ENCODE peak calls at places on chromosomes 4 and X, in four cellular contexts. E, K, Y and O are unnamed samples.

GRCh38 chr4:122914292-122914904 is 8.0 kb downstream of the NUDT6 start:
- DNase-seq in E (peak; percentile 46), K (no peak), Y (peak; percentile 23), O (no peak)

GRCh38 chrX:70332600-70332999 is 42.7 kb downstream of the KIF4A start:
- DNase-seq in E (no peak), K (no peak), Y (no peak), O (no peak)

GRCh38 chr4:106284227-106284626 is 31.8 kb downstream of the TBCK start:
- DNase-seq in E (no peak), K (no peak), Y (no peak), O (no peak)

GRCh38 chrX:68843992-68844391 is 15.2 kb downstream of the EFNB1 start:
- DNase-seq in E (no peak), K (no peak), Y (no peak), O (no peak)

GRCh38 chr4:7323872-7324650 is 110.7 kb downstream of the PSAPL1 start:
- DNase-seq in E (no peak), K (no peak), Y (no peak), O (no peak)

GRCh38 chr4:137651128-137651527 is 118.8 kb upstream of the PCDH18 start:
- DNase-seq in E (peak; percentile 78), K (no peak), Y (no peak), O (no peak)

GRCh38 chrX:122441451-122441850 is 742.6 kb upstream of the GRIA3 start:
- DNase-seq in E (no peak), K (no peak), Y (no peak), O (no peak)

GRCh38 chr4:138090145-138090917 is 151.8 kb downstream of the SLC7A11 start:
- DNase-seq in E (peak; percentile 78), K (no peak), Y (peak; percentile 77), O (no peak)

GRCh38 chr4:121139533-121140222 is 24.4 kb downstream of the TNIP3 start:
- DNase-seq in E (peak; percentile 91), K (no peak), Y (peak; percentile 33), O (no peak)

GRCh38 chr4:147453561-147454141 is 27.2 kb upstream of the EDNRA start:
- DNase-seq in E (peak; percentile 28), K (no peak), Y (no peak), O (no peak)

GRCh38 chr4:107721436-107722090 is 1.5 kb upstream of the PAPSS1 start:
- DNase-seq in E (no peak), K (peak; percentile 32), Y (peak; percentile 37), O (no peak)

GRCh38 chr4:149980941-149981340 is 97.3 kb upstream of the DCLK2 start:
- DNase-seq in E (peak; percentile 51), K (no peak), Y (peak; percentile 16), O (peak; percentile 57)

GRCh38 chr4:142925161-142925560 is 79.1 kb upstream of the INPP4B start:
- DNase-seq in E (no peak), K (no peak), Y (no peak), O (no peak)

GRCh38 chr4:24137596-24137962 is 247.7 kb upstream of the PPARGC1A start:
- DNase-seq in E (no peak), K (no peak), Y (no peak), O (no peak)

GRCh38 chr4:143085224-143085623 is 99.5 kb upstream of the USP38 start:
- DNase-seq in E (peak; percentile 4), K (no peak), Y (no peak), O (no peak)

GRCh38 chr4:21949073-21949457 is 493 bp upstream of the KCNIP4 start:
- DNase-seq in E (no peak), K (no peak), Y (no peak), O (peak; percentile 44)

GRCh38 chr4:80393246-80393969 is 57.9 kb downstream of the CFAP299 start:
- DNase-seq in E (peak; percentile 81), K (no peak), Y (no peak), O (no peak)

GRCh38 chr4:12926189-12927066 is 557.7 kb downstream of the RAB28 start:
- DNase-seq in E (no peak), K (no peak), Y (no peak), O (no peak)

GRCh38 chr4:87838207-87838606 is 5.4 kb downstream of the MEPE start:
- DNase-seq in E (peak; percentile 25), K (no peak), Y (no peak), O (no peak)

GRCh38 chr4:101346562-101347266 is 612 bp downstream of the PPP3CA start:
- DNase-seq in E (peak; percentile 73), K (peak; percentile 34), Y (peak; percentile 51), O (peak; percentile 44)

GRCh38 chrX:21723097-21723496 is 34.8 kb downstream of the SMPX start:
- DNase-seq in E (no peak), K (no peak), Y (no peak), O (no peak)

GRCh38 chr4:185265942-185266341 is 56.5 kb downstream of the SNX25 start:
- DNase-seq in E (peak; percentile 83), K (no peak), Y (no peak), O (no peak)

GRCh38 chr4:124846306-124846705 is 133.8 kb upstream of the ANKRD50 start:
- DNase-seq in E (no peak), K (no peak), Y (no peak), O (no peak)

GRCh38 chr4:1910643-1911042 is 39.5 kb downstream of the NSD2 start:
- DNase-seq in E (peak; percentile 66), K (no peak), Y (no peak), O (no peak)

GRCh38 chr4:148649669-148650331 is 207.6 kb upstream of the NR3C2 start:
- DNase-seq in E (peak; percentile 26), K (no peak), Y (no peak), O (no peak)

GRCh38 chrX:132044953-132045352 is 21.9 kb downstream of the STK26 start:
- DNase-seq in E (no peak), K (no peak), Y (no peak), O (no peak)

GRCh38 chr4:109155112-109155511 is 147.3 kb downstream of the COL25A1 start:
- DNase-seq in E (no peak), K (no peak), Y (no peak), O (no peak)

GRCh38 chr4:150794706-150795105 is 212.8 kb downstream of the MAB21L2 start:
- DNase-seq in E (peak; percentile 35), K (no peak), Y (no peak), O (no peak)